ENCODE peak calls at places on chromosome 21, in six cellular contexts. I is coronary artery, G is GM23338, P is foreskin keratinocyte, N is RWPE2, E is cardiac muscle cell. F is an unnamed sample.
A peak's percentile ranks its signal among the peaks of the same experiment; 100 is the strongest.

GRCh38 chr21:28540514-28540913 is 452.2 kb downstream of the LTN1 start:
- DNase-seq in G (no peak), E (peak; percentile 37), I (no peak), N (no peak), P (peak; percentile 54), F (no peak)

GRCh38 chr21:29114765-29115164 is 15.7 kb upstream of the MAP3K7CL start:
- DNase-seq in N (no peak), G (peak; percentile 51), I (no peak), E (no peak), P (peak; percentile 88), F (no peak)

GRCh38 chr21:23963454-23963853 is 1643.8 kb downstream of the MRPL39 start:
- DNase-seq in G (no peak), P (peak; percentile 13), I (no peak), E (no peak), N (no peak), F (no peak)

GRCh38 chr21:41767606-41768370 is 936 bp upstream of the RIPK4 start:
- DNase-seq in P (peak; percentile 77), E (no peak), N (peak; percentile 77), I (peak; percentile 74), G (peak; percentile 77), F (no peak)

GRCh38 chr21:41507521-41508414 is at the start of gene TMPRSS2:
- DNase-seq in P (peak; percentile 22), G (peak; percentile 80), E (no peak), N (no peak), I (no peak), F (peak; percentile 71)

GRCh38 chr21:14767192-14767852 is 221.2 kb upstream of the SAMSN1 start:
- DNase-seq in N (no peak), P (no peak), E (no peak), G (no peak), I (no peak), F (no peak)

GRCh38 chr21:26437326-26438009 is 135.6 kb downstream of the CYYR1 start:
- DNase-seq in E (no peak), I (no peak), P (peak; percentile 61), N (no peak), G (peak; percentile 24), F (no peak)

GRCh38 chr21:42036313-42036712 is 26.2 kb upstream of the ZBTB21 start:
- DNase-seq in I (no peak), E (no peak), N (no peak), P (no peak), G (no peak), F (no peak)

GRCh38 chr21:26732442-26733221 is 112.6 kb downstream of the ADAMTS1 start:
- DNase-seq in P (peak; percentile 32), G (peak; percentile 85), E (peak; percentile 72), N (no peak), I (no peak), F (peak; percentile 42)

GRCh38 chr21:27275294-27275927 is 308.5 kb upstream of the ADAMTS5 start:
- DNase-seq in I (no peak), E (peak; percentile 78), N (no peak), P (peak; percentile 71), G (no peak), F (no peak)

GRCh38 chr21:16117851-16118592 is 388.2 kb downstream of the USP25 start:
- DNase-seq in E (peak; percentile 62), I (no peak), P (no peak), N (no peak), G (no peak), F (no peak)

GRCh38 chr21:41668051-41668541 is 98.8 kb downstream of the RIPK4 start:
- DNase-seq in I (peak; percentile 69), E (no peak), N (no peak), P (no peak), G (no peak), F (no peak)

DNA sequence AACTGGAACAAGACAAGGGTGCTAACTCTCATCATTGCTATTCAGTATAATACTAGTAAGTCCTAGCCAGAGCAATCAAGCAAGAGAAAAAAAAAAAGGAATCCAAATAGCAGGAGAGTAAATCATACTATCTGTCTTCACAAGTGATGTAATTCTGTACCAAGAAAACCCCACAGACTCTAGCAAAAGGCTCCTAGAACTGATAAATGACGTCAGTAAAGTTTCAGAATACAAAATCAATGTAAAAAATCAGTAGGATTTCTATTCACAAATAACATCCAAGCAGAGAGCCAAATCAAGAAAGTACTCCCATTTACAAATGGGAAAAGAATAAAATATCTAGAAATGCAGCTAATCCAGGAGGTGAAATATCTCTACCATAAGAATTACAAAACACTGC is 1632.9 kb downstream of the NCAM2 start:
- DNase-seq in N (no peak), G (no peak), E (no peak), P (no peak), I (no peak), F (no peak)
- TF ChIP-seq CTCF in N (no peak), G (no peak), E (no peak), P (no peak), I (no peak), F (no peak)

DNA sequence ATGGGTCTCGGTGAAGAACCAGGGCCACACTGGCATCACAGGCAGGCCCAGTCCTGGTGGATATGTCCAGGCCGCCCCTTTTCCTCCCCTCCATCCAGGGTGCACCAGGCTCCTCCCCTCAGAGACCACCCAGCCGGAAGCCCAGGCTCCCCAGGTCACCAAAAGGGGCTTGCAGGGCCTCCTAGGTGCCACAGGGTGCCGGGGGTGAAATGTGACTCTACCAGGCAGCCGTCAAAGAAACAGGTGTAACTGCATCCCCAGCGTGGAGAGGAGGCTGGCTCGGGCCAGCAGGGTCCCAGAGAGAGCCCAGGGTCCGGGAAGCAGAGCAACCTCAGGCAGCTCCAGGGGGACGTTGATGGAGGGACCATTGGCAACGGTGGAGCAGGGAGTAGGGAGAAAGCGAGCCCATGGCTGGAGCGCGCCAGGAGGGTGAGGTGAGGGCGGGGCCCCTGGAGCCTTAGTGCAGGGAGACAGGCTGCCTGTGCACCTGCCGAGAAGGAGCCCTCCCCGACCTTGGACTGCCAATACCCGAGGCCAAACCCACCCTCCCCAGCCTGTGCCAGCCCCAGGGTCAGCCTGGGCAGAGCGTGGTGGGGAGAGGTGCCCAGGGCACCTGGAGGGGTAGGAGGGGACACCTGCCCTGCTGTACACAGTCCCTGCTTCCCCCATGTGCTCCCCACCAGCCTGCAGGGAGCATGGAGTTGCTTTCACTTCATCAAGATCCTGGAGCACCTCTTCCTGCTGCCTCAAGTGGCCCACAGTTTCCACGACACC is 48.3 kb upstream of the POFUT2 start:
- DNase-seq in P (no peak), N (peak; percentile 52), E (no peak), G (no peak), I (no peak), F (no peak)
- H3K27ac ChIP-seq in P (no peak overlapping the region), N (no peak overlapping the region), E (no peak overlapping the region), G (no peak overlapping the region), I (no peak overlapping the region), F (no peak overlapping the region)

DNA sequence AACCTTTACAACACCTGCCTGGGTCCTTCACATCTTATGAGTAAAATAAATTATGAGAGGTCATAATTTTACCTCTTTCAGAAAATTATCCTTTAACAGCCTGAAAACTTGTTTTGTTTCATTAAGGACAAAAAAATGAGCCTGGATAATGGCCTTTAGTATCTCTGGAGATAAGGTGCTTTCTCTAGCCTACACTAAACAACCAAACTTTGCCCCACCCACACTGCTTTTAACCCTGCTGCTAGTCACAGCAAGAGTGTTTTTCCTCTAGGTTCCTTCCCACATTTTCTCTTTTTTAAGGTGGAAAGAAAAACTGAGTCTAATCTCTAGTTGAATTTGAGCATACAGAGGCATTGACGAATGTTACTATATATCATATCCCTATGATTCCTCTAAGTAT is 101.7 kb upstream of the KRTAP19-8 start:
- DNase-seq in E (no peak), G (no peak), P (no peak), N (no peak), I (no peak), F (no peak)
- TF ChIP-seq CTCF in E (no peak), G (no peak), P (no peak), N (no peak), I (no peak), F (no peak)

GRCh38 chr21:45093064-45093532 is 18.7 kb downstream of the ADARB1 start:
- DNase-seq in N (no peak), P (no peak), E (no peak), I (no peak), G (no peak), F (no peak)
- H3K27ac ChIP-seq in N (no peak overlapping the region), P (no peak overlapping the region), E (no peak overlapping the region), I (peak overlapping the region; percentile 78), G (no peak overlapping the region), F (no peak overlapping the region)

GRCh38 chr21:45555557-45556301 is 13.5 kb upstream of the SLC19A1 start:
- DNase-seq in E (peak; percentile 86), P (peak; percentile 68), I (peak; percentile 89), G (peak; percentile 89), N (peak; percentile 73), F (peak; percentile 98)
- TF ChIP-seq CTCF in E (peak; percentile 71), P (peak; percentile 79), I (peak; percentile 21), G (peak; percentile 68), N (peak; percentile 75), F (peak; percentile 99)

GRCh38 chr21:34100337-34100736 is 27.0 kb downstream of the MRPS6 start:
- DNase-seq in G (no peak), E (no peak), P (no peak), N (no peak), I (no peak), F (no peak)
- H3K27ac ChIP-seq in G (peak overlapping the region; percentile 4), E (peak overlapping the region; percentile 24), P (no peak overlapping the region), N (no peak overlapping the region), I (no peak overlapping the region), F (no peak overlapping the region)

DNA sequence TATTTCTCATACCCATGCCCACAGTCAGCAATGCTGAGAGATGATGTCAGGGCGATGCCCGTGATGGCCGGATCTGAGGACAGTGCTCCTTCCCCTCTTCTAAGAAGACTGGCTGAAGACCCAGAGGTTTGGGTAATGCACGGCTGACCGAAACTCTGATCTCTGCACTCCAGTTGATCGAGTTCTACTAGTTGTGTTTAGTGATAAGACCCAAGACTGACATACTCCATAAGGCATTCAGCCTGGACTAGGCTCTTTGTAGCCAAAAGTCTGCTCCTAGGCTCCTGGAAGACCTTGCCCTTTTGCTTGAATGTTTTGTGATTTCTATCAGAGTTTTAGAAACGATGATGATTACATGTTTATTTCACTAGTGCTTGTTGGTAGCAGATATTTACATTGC is 251.5 kb downstream of the DYRK1A start:
- DNase-seq in I (no peak), N (no peak), G (no peak), P (no peak), E (no peak), F (no peak)
- TF ChIP-seq CTCF in I (no peak), N (no peak), G (no peak), P (no peak), E (no peak), F (no peak)